ENCODE peak calls at places on chromosome 4, in six cellular contexts. I is AG10803, N is WERI-Rb-1, M is AG04449, B is OCI-LY7, L is neural progenitor cell. J is an unnamed sample.
A peak's percentile ranks its signal among the peaks of the same experiment; 100 is the strongest.

GRCh38 chr4:135365065-135365464 is 1163.5 kb upstream of the PABPC4L start:
- DNase-seq in M (no peak), N (no peak), L (no peak), I (no peak), B (no peak), J (no peak)

GRCh38 chr4:78370625-78371372 is 180.8 kb upstream of the ANXA3 start:
- DNase-seq in M (no peak), I (peak; percentile 6), N (no peak), B (no peak), L (no peak), J (no peak)

GRCh38 chr4:123824524-123824923 is 427.9 kb downstream of the SPRY1 start:
- DNase-seq in B (no peak), M (no peak), N (no peak), I (no peak), L (no peak), J (no peak)

GRCh38 chr4:168257663-168258235 is 60.8 kb downstream of the DDX60 start:
- DNase-seq in N (no peak), I (no peak), L (no peak), M (no peak), B (no peak), J (no peak)

GRCh38 chr4:24160358-24160757 is 270.5 kb upstream of the PPARGC1A start:
- DNase-seq in M (no peak), B (no peak), N (no peak), I (no peak), L (no peak), J (peak; percentile 34)

GRCh38 chr4:182810103-182810605 is 107.0 kb downstream of the DCTD start:
- DNase-seq in N (no peak), M (no peak), L (no peak), I (no peak), B (no peak), J (no peak)

GRCh38 chr4:183919173-183919572 is 14.1 kb downstream of the STOX2 start:
- DNase-seq in L (no peak), M (no peak), N (no peak), I (no peak), B (no peak), J (no peak)

GRCh38 chr4:98482503-98482846 is 175.9 kb downstream of the TSPAN5 start:
- DNase-seq in L (no peak), M (no peak), I (no peak), N (no peak), B (no peak), J (no peak)

GRCh38 chr4:98747659-98748091 is 89.3 kb upstream of the TSPAN5 start:
- DNase-seq in I (no peak), L (peak; percentile 84), N (peak; percentile 28), M (no peak), B (no peak), J (no peak)

GRCh38 chr4:164734476-164734875 is 19.5 kb upstream of the SMIM31 start:
- DNase-seq in I (no peak), B (peak; percentile 27), L (no peak), N (peak; percentile 29), M (no peak), J (no peak)

GRCh38 chr4:624705-625590 is at the start of gene PDE6B:
- DNase-seq in N (peak; percentile 93), B (no peak), M (no peak), I (no peak), L (peak; percentile 70), J (no peak)

GRCh38 chr4:38980903-38981676 is 51.1 kb downstream of the TMEM156 start:
- DNase-seq in N (no peak), M (peak; percentile 55), I (peak; percentile 88), L (no peak), B (no peak), J (peak; percentile 70)

GRCh38 chr4:128459547-128459946 is 171.9 kb upstream of the PGRMC2 start:
- DNase-seq in M (no peak), N (no peak), I (no peak), L (no peak), B (no peak), J (no peak)

GRCh38 chr4:84041426-84041825 is 457.7 kb downstream of the NKX6-1 start:
- DNase-seq in I (no peak), N (no peak), B (no peak), M (no peak), L (no peak), J (no peak)

GRCh38 chr4:93409035-93409434 is 419.5 kb upstream of the ATOH1 start:
- DNase-seq in I (no peak), B (no peak), L (peak; percentile 5), M (no peak), N (no peak), J (no peak)
- TF ChIP-seq CTCF in I (no peak), B (no peak), L (peak; percentile 18), M (no peak), N (no peak), J (no peak)

GRCh38 chr4:118684873-118685811 is at the start of gene METTL14:
- DNase-seq in L (peak; percentile 97), N (peak; percentile 97), M (peak; percentile 29), I (peak; percentile 85), B (peak; percentile 93), J (peak; percentile 92)
- TF ChIP-seq CTCF in L (peak; percentile 4), N (no peak), M (peak; percentile 23), I (peak; percentile 23), B (peak; percentile 17), J (peak; percentile 11)

DNA sequence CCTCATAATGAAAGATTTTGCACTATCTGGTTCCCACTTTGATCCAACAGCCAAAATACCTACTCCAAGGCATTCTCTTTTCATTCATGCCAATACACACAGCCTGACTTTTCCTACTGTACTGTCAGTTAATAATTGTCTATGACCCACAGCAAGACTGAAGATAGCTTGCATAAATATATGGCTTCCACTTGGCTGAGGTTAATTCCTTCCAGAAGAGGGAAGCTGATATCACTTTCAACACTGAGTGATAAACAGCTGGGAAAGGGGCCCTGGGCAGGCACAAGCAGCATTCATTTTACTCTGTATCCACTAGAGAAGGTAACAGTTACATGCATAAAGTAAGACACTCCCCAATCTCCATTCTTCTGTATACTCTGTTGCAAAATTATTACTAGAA is 200.2 kb upstream of the UGT8 start:
- DNase-seq in N (no peak), L (no peak), M (no peak), B (no peak), I (no peak), J (no peak)
- TF ChIP-seq CTCF in N (no peak), L (no peak), M (no peak), B (no peak), I (no peak), J (no peak)

GRCh38 chr4:7037425-7037824 is 5.7 kb upstream of the TADA2B start:
- DNase-seq in I (no peak), M (no peak), L (no peak), N (no peak), B (no peak), J (no peak)
- TF ChIP-seq CTCF in I (no peak), M (no peak), L (peak; percentile 12), N (peak; percentile 24), B (peak; percentile 63), J (no peak)

DNA sequence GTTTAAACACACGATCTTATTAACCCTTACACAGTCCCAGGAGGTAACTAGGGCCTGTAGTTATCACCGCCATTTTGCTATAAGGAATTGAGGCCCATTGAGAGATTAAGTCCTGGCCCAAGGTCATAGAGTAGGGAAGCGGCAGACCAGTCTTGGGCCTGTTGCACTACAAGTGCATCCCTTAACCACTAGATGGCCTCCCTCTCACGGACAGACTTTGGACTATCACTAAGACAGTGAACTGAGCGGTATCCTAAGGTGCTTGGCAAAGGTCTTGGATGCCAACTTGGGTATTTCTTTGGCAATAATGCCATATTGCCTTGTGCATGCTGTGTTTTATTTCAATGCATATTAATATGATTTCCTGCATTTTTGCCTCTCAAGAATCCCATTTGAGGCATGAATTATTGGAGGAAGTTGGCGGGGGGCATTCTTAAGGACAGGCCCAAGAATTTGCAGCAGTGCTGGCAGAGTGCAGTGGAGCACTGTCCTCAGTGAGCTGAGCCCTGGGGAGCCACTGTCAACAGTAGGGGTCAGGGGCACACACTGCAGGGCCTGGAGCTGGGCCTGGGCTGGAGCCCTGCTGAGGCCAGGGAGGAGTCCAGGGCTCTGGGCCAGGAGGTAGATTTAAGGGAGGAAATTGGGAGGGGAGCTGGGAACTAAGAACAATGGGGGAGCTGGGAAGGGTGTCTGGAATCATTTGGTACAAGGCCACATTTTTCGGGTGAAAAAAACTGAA is 147.4 kb downstream of the SMIM20 start:
- DNase-seq in B (peak; percentile 53), I (no peak), L (peak; percentile 73), N (peak; percentile 65), M (no peak), J (peak; percentile 78)
- TF ChIP-seq CTCF in B (peak; percentile 79), I (peak; percentile 56), L (peak; percentile 72), N (peak; percentile 89), M (peak; percentile 42), J (peak; percentile 61)

GRCh38 chr4:145180298-145181090 is at the start of gene OTUD4:
- DNase-seq in I (peak; percentile 97), B (peak; percentile 97), L (peak; percentile 98), M (peak; percentile 54), N (peak; percentile 98), J (peak; percentile 92)
- TF ChIP-seq CTCF in I (peak; percentile 28), B (peak; percentile 59), L (peak; percentile 35), M (peak; percentile 34), N (peak; percentile 28), J (no peak)

DNA sequence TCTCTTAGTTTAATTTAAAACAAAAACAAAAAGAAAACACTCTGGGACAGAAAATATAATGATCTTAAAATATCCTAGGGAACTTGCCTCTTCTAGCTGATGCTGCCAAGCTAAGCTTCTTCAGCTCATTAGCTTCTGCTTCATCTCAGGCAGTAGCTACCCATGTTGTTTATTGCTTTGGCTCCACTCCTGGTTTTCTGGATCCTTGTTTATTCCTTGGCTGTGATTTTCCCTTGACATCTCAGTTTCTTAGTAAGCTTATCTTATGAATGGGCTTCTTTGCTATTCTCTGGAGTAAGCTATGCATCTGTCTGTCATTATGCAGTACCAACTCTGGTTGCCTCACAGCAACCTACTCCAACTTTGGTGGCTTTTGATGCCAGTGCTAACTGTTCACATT is 5.1 kb upstream of the MTHFD2L start:
- DNase-seq in M (no peak), L (no peak), N (no peak), B (no peak), I (no peak), J (no peak)
- TF ChIP-seq CTCF in M (no peak), L (no peak), N (no peak), B (no peak), I (no peak), J (no peak)